ENCODE peak calls at places on chromosomes 12 and 14, in eight cellular contexts. P is cardiac fibroblast, F is HL-60, M is lower lobe of right lung, S is astrocyte of the spinal cord, I is tibial nerve, Z is lower leg skin, T is thoracic aorta. B is an unnamed sample.

GRCh38 chr14:68813318-68813838 is 20.5 kb upstream of the ZFP36L1 start:
- DNase-seq in P (no peak), S (no peak), M (no peak), F (no peak), Z (no peak), I (no peak), T (no peak), B (no peak)

GRCh38 chr14:53962954-53963490 is 6.4 kb upstream of the BMP4 start:
- DNase-seq in M (no peak), I (no peak), S (no peak), T (no peak), P (no peak), F (no peak), Z (no peak), B (no peak)

GRCh38 chr12:124655317-124656213 is 88.2 kb upstream of the NCOR2 start:
- DNase-seq in M (no peak), Z (peak; percentile 94), I (peak; percentile 81), F (no peak), P (peak; percentile 99), T (no peak), S (peak; percentile 100), B (no peak)

GRCh38 chr14:52013984-52014600 is 24.7 kb downstream of the RTRAF start:
- DNase-seq in M (no peak), F (no peak), P (no peak), I (no peak), T (no peak), Z (no peak), S (no peak), B (no peak)

GRCh38 chr14:20247651-20248246 is 8.7 kb downstream of the OR11H4 start:
- DNase-seq in Z (no peak), S (no peak), T (no peak), I (no peak), F (no peak), P (no peak), M (no peak), B (no peak)

GRCh38 chr14:26841920-26842741 is 244.3 kb upstream of the NOVA1 start:
- DNase-seq in I (peak; percentile 46), M (no peak), T (no peak), P (peak; percentile 99), S (peak; percentile 96), Z (peak; percentile 88), F (no peak), B (peak; percentile 100)

GRCh38 chr12:115473257-115473956 is 789.4 kb upstream of the TBX3 start:
- DNase-seq in F (no peak), S (no peak), Z (no peak), M (no peak), P (no peak), T (no peak), I (no peak), B (no peak)

GRCh38 chr12:32568241-32568640 is 110.9 kb upstream of the DNM1L start:
- DNase-seq in F (no peak), P (peak; percentile 86), S (peak; percentile 87), I (no peak), Z (no peak), T (no peak), M (no peak), B (peak; percentile 72)

GRCh38 chr14:92595267-92595666 is 81.7 kb downstream of the RIN3 start:
- DNase-seq in F (no peak), Z (no peak), M (no peak), I (no peak), S (no peak), T (no peak), P (no peak), B (no peak)

GRCh38 chr14:92598549-92598905 is 84.9 kb downstream of the RIN3 start:
- DNase-seq in Z (no peak), T (no peak), I (no peak), P (no peak), M (no peak), S (no peak), F (no peak), B (no peak)

GRCh38 chr14:92599786-92600185 is 86.2 kb downstream of the RIN3 start:
- DNase-seq in T (no peak), I (no peak), M (no peak), P (no peak), S (no peak), F (no peak), Z (no peak), B (no peak)

GRCh38 chr14:92597873-92598548 is 84.4 kb downstream of the RIN3 start:
- DNase-seq in Z (peak; percentile 6), S (no peak), M (no peak), F (no peak), T (no peak), P (no peak), I (no peak), B (no peak)

DNA sequence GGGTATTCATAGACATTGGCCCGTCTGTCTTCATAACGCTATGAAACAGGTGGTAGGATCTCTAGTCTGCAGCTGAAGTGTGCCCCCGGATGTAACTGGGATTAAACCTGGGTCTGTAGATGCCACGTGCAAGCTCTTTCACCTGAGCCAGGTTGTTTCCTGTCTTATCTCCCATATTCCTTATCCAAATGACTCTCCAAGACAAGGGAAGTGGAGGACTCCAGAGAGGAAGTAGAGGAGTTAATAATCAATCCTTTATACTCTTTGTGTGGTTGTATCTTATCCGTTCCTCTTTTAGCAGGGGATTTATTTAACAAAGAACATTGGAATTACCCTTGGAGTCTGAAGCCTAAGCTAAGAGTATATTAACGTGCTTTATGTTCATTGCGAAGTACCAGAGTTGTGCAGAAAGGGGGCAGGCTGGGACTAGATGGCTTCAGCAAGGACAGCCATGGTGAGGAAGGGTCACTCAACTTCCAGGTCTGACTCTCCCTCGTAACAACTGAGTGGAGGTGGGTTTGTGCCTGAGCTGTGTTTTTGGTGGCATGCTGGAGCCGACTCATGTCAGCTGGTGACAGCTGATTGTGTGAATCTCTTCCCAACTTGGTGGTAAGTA is 82.9 kb downstream of the RIN3 start:
- DNase-seq in P (no peak), I (no peak), S (no peak), F (no peak), M (no peak), Z (peak; percentile 12), T (no peak), B (no peak)
- TF ChIP-seq CTCF in P (no peak), I (no peak), S (peak; percentile 20), F (no peak), M (no peak), Z (no peak), T (no peak), B (peak; percentile 23)

GRCh38 chr14:100827140-100827517 is 1.2 kb downstream of the MEG3 start:
- DNase-seq in F (no peak), I (no peak), M (no peak), P (peak; percentile 49), Z (no peak), T (no peak), S (no peak), B (no peak)

GRCh38 chr14:100824946-100825690 is 800 bp upstream of the MEG3 start:
- DNase-seq in S (no peak), F (no peak), T (no peak), I (no peak), M (no peak), Z (no peak), P (no peak), B (no peak)

GRCh38 chr14:100827751-100828447 is 2.0 kb downstream of the MEG3 start:
- DNase-seq in Z (no peak), P (peak; percentile 81), M (no peak), I (no peak), S (peak; percentile 76), T (no peak), F (no peak), B (no peak)

GRCh38 chr14:100825691-100826331 is at the start of gene MEG3:
- DNase-seq in Z (no peak), P (peak; percentile 89), I (peak; percentile 19), M (no peak), F (no peak), T (no peak), S (peak; percentile 85), B (no peak)

DNA sequence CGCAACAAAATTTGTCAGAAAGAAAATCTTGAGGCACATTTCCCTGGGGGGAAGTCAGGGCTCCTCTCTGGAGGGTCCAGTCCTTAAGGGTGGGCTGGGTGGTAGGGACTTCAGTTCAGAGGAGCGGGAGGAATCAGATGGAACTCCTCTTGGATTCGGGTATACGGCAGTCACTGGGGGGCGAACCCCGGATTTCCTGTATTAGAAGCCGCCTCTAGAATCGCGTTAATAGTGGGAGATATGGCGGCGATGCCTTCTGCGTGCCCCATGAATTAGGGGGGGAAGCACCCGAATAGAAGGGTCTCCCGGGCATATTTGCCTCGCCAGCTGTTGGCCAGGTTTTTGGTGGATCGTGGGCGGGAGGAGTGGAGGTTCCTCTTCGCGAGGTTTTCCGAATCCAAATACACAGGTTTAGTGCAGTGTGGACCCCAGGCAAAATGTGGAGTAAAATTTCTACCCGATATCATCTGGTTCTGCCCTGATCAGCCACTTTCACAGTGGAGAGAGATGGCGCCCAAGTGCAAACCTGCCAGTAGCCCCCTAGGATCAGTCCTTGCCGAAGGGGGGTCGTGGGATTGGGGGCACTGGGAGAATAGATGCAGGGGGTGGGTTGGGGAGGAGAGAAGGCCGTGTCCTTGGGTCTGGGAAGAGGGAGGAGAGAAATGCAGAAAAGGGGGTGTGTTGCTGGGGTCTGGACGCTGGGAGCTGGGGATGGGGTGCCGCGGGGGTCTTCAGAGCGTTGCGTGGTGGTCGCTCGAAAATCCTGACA is 637 bp downstream of the MEG3 start:
- DNase-seq in M (no peak), S (no peak), T (no peak), Z (no peak), P (peak; percentile 15), I (no peak), F (no peak), B (no peak)
- H3K4me3 ChIP-seq in M (peak overlapping the region; percentile 33), S (peak overlapping the region; percentile 93), T (peak overlapping the region; percentile 32), Z (no peak overlapping the region), P (peak overlapping the region; percentile 68), I (peak overlapping the region; percentile 31), F (no peak overlapping the region), B (no peak overlapping the region)

DNA sequence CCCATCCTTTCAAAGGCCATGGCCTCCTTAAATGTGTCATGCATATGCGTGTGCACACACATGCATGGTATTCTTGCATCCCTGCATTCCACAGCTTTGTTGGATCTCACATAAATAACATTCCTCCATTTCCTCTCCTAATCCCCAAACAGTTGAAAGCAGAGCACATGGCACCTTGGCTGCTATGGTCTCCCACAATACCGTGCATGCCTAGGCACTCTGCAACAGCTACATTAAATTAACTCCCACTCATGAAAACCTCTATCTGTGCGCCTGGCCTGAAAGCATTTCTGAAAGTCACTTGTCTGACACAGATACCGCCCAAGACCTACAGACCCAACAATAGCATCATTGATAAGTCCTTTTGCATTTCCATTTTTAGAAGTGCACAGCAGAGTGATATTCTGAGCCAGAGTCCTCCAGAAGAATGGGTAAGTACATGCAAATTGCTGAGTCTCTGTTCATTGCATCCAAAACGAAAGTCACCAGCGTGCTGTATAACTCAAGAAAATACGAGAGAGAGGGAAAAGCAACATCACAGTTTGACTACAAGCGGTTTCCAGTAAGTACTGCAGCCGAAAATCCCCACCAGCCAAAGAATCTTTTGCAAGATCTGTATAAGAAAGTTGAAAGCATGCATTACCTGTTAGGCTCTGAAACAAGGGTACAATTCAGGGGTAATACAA is 436 bp downstream of the ASB2 start:
- DNase-seq in M (no peak), I (no peak), T (no peak), P (no peak), Z (no peak), F (no peak), S (no peak), B (no peak)
- TF ChIP-seq CTCF in M (no peak), I (no peak), T (peak; percentile 39), P (no peak), Z (no peak), F (no peak), S (no peak), B (no peak)

DNA sequence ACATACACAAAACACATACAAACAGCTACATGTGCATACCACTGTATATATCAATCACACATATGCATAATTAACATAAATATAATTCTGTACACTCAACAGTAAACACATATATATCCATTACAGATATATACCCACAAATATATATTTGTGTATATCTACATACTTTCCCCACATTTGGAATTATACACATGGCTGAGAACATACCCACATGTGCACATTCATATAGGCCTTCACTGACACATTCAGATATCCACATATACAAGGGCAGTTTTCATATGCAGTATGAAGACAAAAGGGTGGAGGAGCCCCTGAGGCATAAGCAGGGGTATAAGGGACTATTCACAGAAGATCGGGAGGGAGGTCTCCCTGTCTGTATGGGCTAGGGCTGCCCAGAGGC is 5.8 kb downstream of the CDH24 start:
- DNase-seq in F (no peak), I (no peak), Z (no peak), S (no peak), T (no peak), P (no peak), M (no peak), B (no peak)
- H3K4me3 ChIP-seq in F (no peak overlapping the region), I (no peak overlapping the region), Z (no peak overlapping the region), S (no peak overlapping the region), T (no peak overlapping the region), P (no peak overlapping the region), M (no peak overlapping the region), B (no peak overlapping the region)